ENCODE peak calls at places on chromosomes 2 and 18, in nine cellular contexts. O is GM13976, I is K562, V is RWPE2, Y is GM23338, D is tibial artery, K is foreskin fibroblast, S is neural progenitor cell, N is neural crest cell. P is an unnamed sample.

GRCh38 chr2:190891913-190892312 is 11.3 kb downstream of the GLS start:
- DNase-seq in O (no peak), I (no peak), V (no peak), Y (no peak), D (no peak), K (no peak), S (no peak), N (no peak), P (no peak)

GRCh38 chr18:58247363-58247834 is 203.4 kb downstream of the NEDD4L start:
- DNase-seq in O (no peak), I (no peak), V (no peak), Y (peak; percentile 67), D (no peak), K (no peak), S (peak; percentile 66), N (no peak), P (no peak)

GRCh38 chr2:226760412-226761194 is 39.0 kb downstream of the IRS1 start:
- DNase-seq in O (no peak), I (no peak), V (no peak), Y (no peak), D (no peak), K (peak; percentile 91), S (no peak), N (no peak), P (no peak)

GRCh38 chr2:128660836-128661235 is 342.2 kb upstream of the HS6ST1 start:
- DNase-seq in O (no peak), I (no peak), V (no peak), Y (no peak), D (peak; percentile 13), K (no peak), S (no peak), N (no peak), P (no peak)

GRCh38 chr2:213251618-213252017 is 32.6 kb upstream of the SPAG16 start:
- DNase-seq in O (peak; percentile 36), I (peak; percentile 59), V (no peak), Y (peak; percentile 85), D (no peak), K (peak; percentile 39), S (peak; percentile 83), N (no peak), P (peak; percentile 25)

GRCh38 chr2:6412533-6413085 is 453.1 kb downstream of the CMPK2 start:
- DNase-seq in O (no peak), I (no peak), V (no peak), Y (no peak), D (no peak), K (peak; percentile 55), S (no peak), N (no peak), P (no peak)

GRCh38 chr18:273525-273924 is 5.7 kb upstream of the THOC1 start:
- DNase-seq in O (no peak), I (no peak), V (no peak), Y (no peak), D (no peak), K (no peak), S (no peak), N (no peak), P (no peak)

GRCh38 chr2:23593396-23594078 is 208.6 kb downstream of the KLHL29 start:
- DNase-seq in O (no peak), I (no peak), V (peak; percentile 24), Y (no peak), D (no peak), K (no peak), S (no peak), N (no peak), P (no peak)

GRCh38 chr2:215791481-215791937 is 221.8 kb downstream of the MREG start:
- DNase-seq in O (no peak), I (no peak), V (no peak), Y (no peak), D (no peak), K (no peak), S (no peak), N (no peak), P (no peak)

GRCh38 chr18:58263055-58263732 is 219.2 kb downstream of the NEDD4L start:
- DNase-seq in O (no peak), I (peak; percentile 27), V (no peak), Y (peak; percentile 29), D (no peak), K (no peak), S (no peak), N (no peak), P (peak; percentile 38)

GRCh38 chr18:7980136-7980535 is 413.0 kb downstream of the PTPRM start:
- DNase-seq in O (no peak), I (peak; percentile 29), V (no peak), Y (peak; percentile 80), D (no peak), K (no peak), S (peak; percentile 27), N (no peak), P (no peak)
- TF ChIP-seq CTCF in O (no peak), I (peak; percentile 40), V (no peak), Y (peak; percentile 72), D (no peak), K (no peak), S (peak; percentile 46), N (peak; percentile 32), P (no peak)

DNA sequence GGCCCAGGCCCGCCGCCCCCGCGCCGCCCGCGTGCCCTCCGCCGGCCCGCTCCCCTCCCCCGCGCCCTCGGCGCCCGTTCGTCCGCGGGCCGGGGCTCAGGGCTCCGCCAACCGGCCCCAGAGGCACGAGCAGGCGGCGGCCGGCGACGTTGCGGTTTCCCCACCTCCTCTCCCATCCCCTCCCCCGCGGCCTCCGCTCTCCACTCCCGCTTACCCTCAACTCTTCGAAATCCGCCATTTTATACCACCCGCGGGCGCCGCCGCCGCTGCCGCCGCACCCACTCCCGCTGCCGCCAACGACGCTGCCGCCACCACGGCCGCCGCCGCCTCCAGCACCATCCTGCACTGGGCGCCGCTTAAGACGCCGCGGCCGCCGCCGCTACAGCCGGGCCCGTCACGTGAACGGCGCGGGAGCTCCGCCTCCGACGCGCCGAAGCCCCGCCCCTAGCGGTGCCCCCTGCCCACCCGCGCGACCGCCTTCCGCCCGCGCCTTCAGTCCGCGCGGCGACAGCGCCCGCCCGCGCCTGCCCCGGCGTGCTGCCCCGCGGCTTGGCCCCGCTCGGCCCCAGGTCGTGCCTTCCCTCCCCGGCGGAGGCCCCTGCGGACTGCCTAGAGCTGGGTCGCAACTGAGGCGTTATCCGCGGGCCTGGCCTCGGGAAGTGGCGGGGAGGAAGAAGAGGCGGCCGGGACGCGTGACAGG is at the start of the genes KATNAL2 and PIAS2:
- DNase-seq in O (peak; percentile 87), I (peak; percentile 79), V (peak; percentile 56), Y (peak; percentile 81), D (peak; percentile 88), K (peak; percentile 75), S (peak; percentile 94), N (peak; percentile 69), P (peak; percentile 94)
- TF ChIP-seq CTCF in O (peak; percentile 54), I (no peak), V (no peak), Y (no peak), D (no peak), K (no peak), S (no peak), N (no peak), P (peak; percentile 23)

GRCh38 chr2:153770359-153770991 is 101.2 kb upstream of the GALNT13 start:
- DNase-seq in O (no peak), I (no peak), V (no peak), Y (peak; percentile 26), D (no peak), K (no peak), S (peak; percentile 22), N (no peak), P (no peak)
- TF ChIP-seq CTCF in O (no peak), I (no peak), V (no peak), Y (peak; percentile 56), D (no peak), K (no peak), S (peak; percentile 62), N (peak; percentile 47), P (no peak)

GRCh38 chr2:178418426-178418825 is 32.5 kb downstream of the PRKRA start:
- DNase-seq in O (no peak), I (no peak), V (no peak), Y (no peak), D (no peak), K (no peak), S (no peak), N (no peak), P (no peak)

GRCh38 chr2:178420463-178420990 is 30.4 kb downstream of the PRKRA start:
- DNase-seq in O (no peak), I (no peak), V (no peak), Y (no peak), D (no peak), K (no peak), S (no peak), N (no peak), P (no peak)

GRCh38 chr2:178422097-178422496 is 28.9 kb downstream of the PRKRA start:
- DNase-seq in O (no peak), I (no peak), V (no peak), Y (no peak), D (no peak), K (no peak), S (no peak), N (no peak), P (no peak)

GRCh38 chr2:178417916-178418315 is 33.1 kb downstream of the PRKRA start:
- DNase-seq in O (no peak), I (no peak), V (no peak), Y (no peak), D (no peak), K (no peak), S (no peak), N (no peak), P (no peak)

GRCh38 chr2:178419123-178419522 is 31.9 kb downstream of the PRKRA start:
- DNase-seq in O (no peak), I (no peak), V (no peak), Y (no peak), D (no peak), K (no peak), S (no peak), N (no peak), P (no peak)
- TF ChIP-seq CTCF in O (peak; percentile 27), I (peak; percentile 57), V (peak; percentile 44), Y (peak; percentile 34), D (no peak), K (peak; percentile 32), S (peak; percentile 17), N (peak; percentile 56), P (no peak)

GRCh38 chr2:85504434-85505261 is 34.3 kb upstream of the MAT2A start:
- DNase-seq in O (no peak), I (peak; percentile 54), V (peak; percentile 93), Y (no peak), D (peak; percentile 81), K (peak; percentile 99), S (no peak), N (no peak), P (no peak)
- TF ChIP-seq CTCF in O (no peak), I (no peak), V (no peak), Y (no peak), D (no peak), K (no peak), S (no peak), N (no peak), P (no peak)

GRCh38 chr2:21175895-21176646 is 52.3 kb downstream of the TDRD15 start:
- DNase-seq in O (no peak), I (peak; percentile 33), V (no peak), Y (peak; percentile 32), D (no peak), K (no peak), S (peak; percentile 26), N (no peak), P (no peak)

GRCh38 chr2:21183726-21184125 is 60.0 kb downstream of the TDRD15 start:
- DNase-seq in O (no peak), I (no peak), V (no peak), Y (no peak), D (no peak), K (no peak), S (no peak), N (no peak), P (no peak)

GRCh38 chr2:21183306-21183705 is 59.5 kb downstream of the TDRD15 start:
- DNase-seq in O (no peak), I (no peak), V (no peak), Y (no peak), D (no peak), K (no peak), S (no peak), N (no peak), P (no peak)

GRCh38 chr2:21181957-21182356 is 58.2 kb downstream of the TDRD15 start:
- DNase-seq in O (no peak), I (no peak), V (no peak), Y (no peak), D (no peak), K (no peak), S (no peak), N (no peak), P (no peak)
- TF ChIP-seq CTCF in O (no peak), I (no peak), V (no peak), Y (no peak), D (no peak), K (no peak), S (no peak), N (no peak), P (no peak)